ENCODE peak calls at places on chromosomes 11 and 22, in four cellular contexts. One of them, this sample, is unnamed.
A peak's percentile ranks its signal among the peaks of the same experiment; 100 is the strongest.

GRCh38 chr11:64210301-64211020 is 3.9 kb downstream of the FERMT3 start:
- DNase-seq in K562: no peak
- DNase-seq in Panc1: no peak
- DNase-seq in HepG2: no peak
- DNase-seq in this sample: no peak

GRCh38 chr11:28090052-28090749 is 17.8 kb downstream of the KIF18A start:
- DNase-seq in K562: no peak
- DNase-seq in Panc1: no peak
- DNase-seq in HepG2: no peak
- DNase-seq in this sample: no peak

GRCh38 chr11:75867778-75868374 is 52.9 kb downstream of the UVRAG start:
- DNase-seq in Panc1: peak; percentile 27
- DNase-seq in HepG2: peak; percentile 43
- DNase-seq in K562: peak; percentile 54
- DNase-seq in this sample: peak; percentile 31

GRCh38 chr11:121810291-121810690 is 305.7 kb downstream of the BLID start:
- DNase-seq in HepG2: no peak
- DNase-seq in K562: no peak
- DNase-seq in Panc1: no peak
- DNase-seq in this sample: no peak

GRCh38 chr11:133271206-133271605 is 261.1 kb downstream of the OPCML start:
- DNase-seq in HepG2: no peak
- DNase-seq in Panc1: no peak
- DNase-seq in K562: no peak
- DNase-seq in this sample: no peak

GRCh38 chr11:84089072-84090057 is 803.2 kb upstream of the CCDC90B start:
- DNase-seq in K562: no peak
- DNase-seq in Panc1: no peak
- DNase-seq in HepG2: peak; percentile 1
- DNase-seq in this sample: no peak

GRCh38 chr22:19710769-19711106 is 3.6 kb upstream of the SEPTIN5 start:
- DNase-seq in Panc1: no peak
- DNase-seq in HepG2: no peak
- DNase-seq in K562: no peak
- DNase-seq in this sample: no peak

GRCh38 chr11:19868281-19868821 is 155.7 kb downstream of the NAV2 start:
- DNase-seq in Panc1: no peak
- DNase-seq in K562: no peak
- DNase-seq in HepG2: no peak
- DNase-seq in this sample: no peak

GRCh38 chr11:2306971-2307732 is 5.3 kb downstream of the TSPAN32 start:
- DNase-seq in K562: no peak
- DNase-seq in Panc1: no peak
- DNase-seq in HepG2: no peak
- DNase-seq in this sample: no peak

GRCh38 chr22:37627545-37627944 is 11.9 kb upstream of the SH3BP1 start:
- DNase-seq in Panc1: no peak
- DNase-seq in K562: no peak
- DNase-seq in HepG2: no peak
- DNase-seq in this sample: no peak

GRCh38 chr11:113643701-113644100 is 62.4 kb downstream of the TMPRSS5 start:
- DNase-seq in Panc1: no peak
- DNase-seq in HepG2: no peak
- DNase-seq in K562: no peak
- DNase-seq in this sample: no peak

GRCh38 chr11:80632691-80633090 is 1191.9 kb upstream of the TENM4 start:
- DNase-seq in K562: no peak
- DNase-seq in HepG2: no peak
- DNase-seq in Panc1: no peak
- DNase-seq in this sample: no peak

GRCh38 chr11:27485930-27486773 is 13.6 kb upstream of the LGR4 start:
- DNase-seq in HepG2: peak; percentile 54
- DNase-seq in K562: peak; percentile 45
- DNase-seq in Panc1: no peak
- DNase-seq in this sample: peak; percentile 37

GRCh38 chr11:108498046-108498815 is at the start of gene POGLUT3:
- DNase-seq in HepG2: peak; percentile 41
- DNase-seq in K562: peak; percentile 88
- DNase-seq in Panc1: no peak
- DNase-seq in this sample: no peak

GRCh38 chr22:46825145-46825544 is 62.7 kb downstream of the TBC1D22A start:
- DNase-seq in Panc1: no peak
- DNase-seq in K562: no peak
- DNase-seq in HepG2: no peak
- DNase-seq in this sample: no peak

GRCh38 chr22:38956551-38956950 is 858 bp upstream of the APOBEC3A start:
- DNase-seq in HepG2: no peak
- DNase-seq in K562: no peak
- DNase-seq in Panc1: no peak
- DNase-seq in this sample: no peak

GRCh38 chr11:103940542-103940941 is 95.9 kb upstream of the DDI1 start:
- DNase-seq in HepG2: no peak
- DNase-seq in Panc1: no peak
- DNase-seq in K562: no peak
- DNase-seq in this sample: no peak

GRCh38 chr22:39926175-39927152 is 25.6 kb downstream of the GRAP2 start:
- DNase-seq in HepG2: no peak
- DNase-seq in K562: no peak
- DNase-seq in Panc1: no peak
- DNase-seq in this sample: no peak

GRCh38 chr22:43462701-43463100 is 50.9 kb downstream of the MPPED1 start:
- DNase-seq in K562: no peak
- DNase-seq in HepG2: no peak
- DNase-seq in Panc1: no peak
- DNase-seq in this sample: no peak

GRCh38 chr22:49323751-49324415 is 503.8 kb downstream of the BRD1 start:
- DNase-seq in Panc1: no peak
- DNase-seq in K562: no peak
- DNase-seq in HepG2: no peak
- DNase-seq in this sample: no peak

GRCh38 chr11:14644396-14645246 is 1.0 kb downstream of the PDE3B start:
- DNase-seq in K562: peak; percentile 31
- DNase-seq in Panc1: no peak
- DNase-seq in HepG2: peak; percentile 45
- DNase-seq in this sample: peak; percentile 12

GRCh38 chr22:46052801-46053562 is 76.0 kb upstream of the WNT7B start:
- DNase-seq in Panc1: no peak
- DNase-seq in HepG2: no peak
- DNase-seq in K562: no peak
- DNase-seq in this sample: no peak

GRCh38 chr11:475941-476340 is 25.9 kb downstream of the PTDSS2 start:
- DNase-seq in K562: no peak
- DNase-seq in Panc1: no peak
- DNase-seq in HepG2: no peak
- DNase-seq in this sample: no peak

GRCh38 chr11:6402561-6402981 is 12.3 kb downstream of the SMPD1 start:
- DNase-seq in Panc1: no peak
- DNase-seq in K562: no peak
- DNase-seq in HepG2: no peak
- DNase-seq in this sample: no peak

GRCh38 chr11:112161012-112161411 is 2.9 kb downstream of the IL18 start:
- DNase-seq in K562: no peak
- DNase-seq in HepG2: no peak
- DNase-seq in Panc1: no peak
- DNase-seq in this sample: no peak

GRCh38 chr11:12756867-12757266 is 82.6 kb downstream of the TEAD1 start:
- DNase-seq in K562: no peak
- DNase-seq in HepG2: no peak
- DNase-seq in Panc1: no peak
- DNase-seq in this sample: no peak

GRCh38 chr22:50532353-50532700 is 2.5 kb upstream of the TYMP start:
- DNase-seq in K562: no peak
- DNase-seq in Panc1: no peak
- DNase-seq in HepG2: no peak
- DNase-seq in this sample: no peak

GRCh38 chr22:50531546-50532352 is 1.9 kb upstream of the TYMP start:
- DNase-seq in Panc1: no peak
- DNase-seq in K562: no peak
- DNase-seq in HepG2: no peak
- DNase-seq in this sample: no peak

GRCh38 chr22:50529416-50530279 is at the start of gene TYMP:
- DNase-seq in K562: no peak
- DNase-seq in Panc1: no peak
- DNase-seq in HepG2: peak; percentile 19
- DNase-seq in this sample: no peak

GRCh38 chr22:50530280-50530856 is 556 bp upstream of the TYMP start:
- DNase-seq in HepG2: peak; percentile 74
- DNase-seq in K562: no peak
- DNase-seq in Panc1: no peak
- DNase-seq in this sample: peak; percentile 73

DNA sequence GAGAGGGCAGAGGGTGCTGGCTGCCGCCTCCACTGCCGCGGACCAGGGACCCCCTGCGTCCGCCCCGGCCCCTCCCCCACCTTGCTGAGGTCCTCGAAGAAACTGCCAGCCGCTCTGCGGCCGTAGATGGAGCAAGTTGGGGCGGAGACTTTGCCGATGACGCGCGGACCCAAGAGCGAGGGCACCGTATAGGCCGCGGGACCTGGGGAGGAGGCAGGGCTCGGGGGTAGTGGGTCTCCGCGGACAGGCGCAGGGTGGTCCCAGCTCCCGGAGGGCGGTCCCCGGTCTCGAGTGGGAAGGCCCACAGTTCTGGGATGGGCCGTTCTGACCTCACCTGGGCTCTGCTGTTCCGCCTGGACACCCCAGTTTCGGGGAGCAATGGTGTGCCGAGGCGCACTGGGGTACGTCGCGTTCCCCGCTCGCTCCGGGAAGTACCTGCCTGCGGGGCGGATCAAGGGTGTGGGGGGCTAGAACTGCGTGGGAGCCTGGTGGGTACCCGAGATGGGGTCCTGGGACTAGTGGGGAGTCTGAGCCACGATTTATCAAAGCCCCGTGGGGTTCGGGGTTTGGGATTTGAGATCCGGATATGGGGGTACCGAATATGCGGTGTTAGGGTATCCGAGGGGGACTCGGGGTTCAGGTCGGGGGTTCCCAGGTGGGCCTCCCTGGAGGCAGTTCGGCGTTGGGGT is 1.2 kb upstream of the TYMP start:
- DNase-seq in K562: no peak
- DNase-seq in Panc1: no peak
- DNase-seq in HepG2: peak; percentile 47
- DNase-seq in this sample: peak; percentile 76
- TF ChIP-seq TCF7L2 in K562: no peak
- TF ChIP-seq TCF7L2 in Panc1: no peak
- TF ChIP-seq TCF7L2 in HepG2: no peak
- TF ChIP-seq TCF7L2 in this sample: no peak

GRCh38 chr11:9840460-9841004 is 176.7 kb downstream of the SWAP70 start:
- DNase-seq in HepG2: no peak
- DNase-seq in K562: no peak
- DNase-seq in Panc1: no peak
- DNase-seq in this sample: no peak

GRCh38 chr11:9839550-9839949 is 175.7 kb downstream of the SWAP70 start:
- DNase-seq in HepG2: no peak
- DNase-seq in Panc1: no peak
- DNase-seq in K562: no peak
- DNase-seq in this sample: no peak

GRCh38 chr11:9838229-9838628 is 174.4 kb downstream of the SWAP70 start:
- DNase-seq in K562: no peak
- DNase-seq in Panc1: no peak
- DNase-seq in HepG2: no peak
- DNase-seq in this sample: no peak

GRCh38 chr11:9838961-9839360 is 175.1 kb downstream of the SWAP70 start:
- DNase-seq in Panc1: no peak
- DNase-seq in K562: no peak
- DNase-seq in HepG2: no peak
- DNase-seq in this sample: no peak

GRCh38 chr11:9842923-9843322 is 179.0 kb downstream of the SWAP70 start:
- DNase-seq in Panc1: no peak
- DNase-seq in HepG2: no peak
- DNase-seq in K562: no peak
- DNase-seq in this sample: no peak
- TF ChIP-seq TCF7L2 in Panc1: no peak
- TF ChIP-seq TCF7L2 in HepG2: no peak
- TF ChIP-seq TCF7L2 in K562: no peak
- TF ChIP-seq TCF7L2 in this sample: no peak

GRCh38 chr11:33694346-33695050 is 6.1 kb downstream of the C11orf91 start:
- DNase-seq in HepG2: no peak
- DNase-seq in K562: no peak
- DNase-seq in Panc1: no peak
- DNase-seq in this sample: no peak

GRCh38 chr11:33690290-33691050 is 10.2 kb downstream of the C11orf91 start:
- DNase-seq in Panc1: peak; percentile 96
- DNase-seq in K562: no peak
- DNase-seq in HepG2: peak; percentile 46
- DNase-seq in this sample: peak; percentile 81

GRCh38 chr11:33689506-33689905 is 11.1 kb downstream of the C11orf91 start:
- DNase-seq in Panc1: no peak
- DNase-seq in HepG2: no peak
- DNase-seq in K562: no peak
- DNase-seq in this sample: no peak

GRCh38 chr11:33691051-33691864 is 9.4 kb downstream of the C11orf91 start:
- DNase-seq in Panc1: no peak
- DNase-seq in HepG2: peak; percentile 78
- DNase-seq in K562: no peak
- DNase-seq in this sample: peak; percentile 59

DNA sequence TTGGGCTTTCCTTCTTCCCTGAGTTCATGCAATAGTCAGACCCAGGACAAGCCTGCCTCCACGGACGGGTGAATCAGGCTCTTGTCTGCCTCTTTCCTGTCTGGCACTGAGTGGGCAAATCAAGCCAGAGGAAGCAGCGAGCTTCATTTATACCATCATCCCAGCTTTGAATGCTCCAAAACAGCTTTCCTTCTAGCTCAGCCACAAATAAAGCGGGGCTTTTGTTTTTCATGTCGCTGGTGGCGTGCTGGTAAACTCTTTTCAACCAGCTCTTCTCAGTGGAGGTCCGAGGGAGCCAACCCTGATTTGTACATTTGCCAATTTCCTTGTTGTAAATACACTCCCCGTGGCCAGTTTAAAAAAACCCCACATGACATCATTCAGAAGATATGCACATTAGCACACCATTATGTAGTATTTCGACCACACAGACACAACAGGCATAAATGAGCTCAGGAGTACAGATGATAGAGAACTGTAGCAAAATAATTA is 8.6 kb downstream of the C11orf91 start:
- DNase-seq in HepG2: peak; percentile 76
- DNase-seq in K562: no peak
- DNase-seq in Panc1: peak; percentile 95
- DNase-seq in this sample: peak; percentile 81
- TF ChIP-seq TCF7L2 in HepG2: no peak
- TF ChIP-seq TCF7L2 in K562: no peak
- TF ChIP-seq TCF7L2 in Panc1: no peak
- TF ChIP-seq TCF7L2 in this sample: no peak

GRCh38 chr11:105051559-105051958 is 6.4 kb upstream of the CARD16 start:
- DNase-seq in Panc1: no peak
- DNase-seq in HepG2: peak; percentile 84
- DNase-seq in K562: no peak
- DNase-seq in this sample: no peak

GRCh38 chr11:105042178-105042577 is 3.0 kb downstream of the CARD16 start:
- DNase-seq in HepG2: no peak
- DNase-seq in K562: no peak
- DNase-seq in Panc1: no peak
- DNase-seq in this sample: no peak

GRCh38 chr11:105052487-105052886 is 7.4 kb upstream of the CARD16 start:
- DNase-seq in HepG2: no peak
- DNase-seq in K562: no peak
- DNase-seq in Panc1: no peak
- DNase-seq in this sample: no peak

GRCh38 chr11:105045897-105046296 is 762 bp upstream of the CARD16 start:
- DNase-seq in HepG2: no peak
- DNase-seq in K562: no peak
- DNase-seq in Panc1: no peak
- DNase-seq in this sample: no peak

GRCh38 chr11:105046898-105047579 is 1.9 kb upstream of the CARD16 start:
- DNase-seq in Panc1: peak; percentile 97
- DNase-seq in K562: no peak
- DNase-seq in HepG2: peak; percentile 92
- DNase-seq in this sample: no peak
- TF ChIP-seq TCF7L2 in Panc1: peak; percentile 70
- TF ChIP-seq TCF7L2 in K562: no peak
- TF ChIP-seq TCF7L2 in HepG2: no peak
- TF ChIP-seq TCF7L2 in this sample: no peak

This sample was measured in HCT116.